ENCODE peak calls at places on chromosomes 12 and 14, in six cellular contexts. O is NCI-H460; H is ELR; D is substantia nigra; U is naive thymus-derived CD4-positive, alpha-beta T cell; X is uterus. V is an unnamed sample.

GRCh38 chr12:107111314-107111713 is 18.0 kb upstream of the CRY1 start:
- DNase-seq in X (no peak), D (no peak), U (no peak), H (no peak), O (no peak), V (no peak)

GRCh38 chr14:85195872-85196477 is 334.0 kb upstream of the FLRT2 start:
- DNase-seq in O (peak), H (peak), D (no peak), X (no peak), U (no peak), V (no peak)

GRCh38 chr12:89160716-89161123 is 191.6 kb downstream of the DUSP6 start:
- DNase-seq in X (peak), D (no peak), U (peak), H (peak), O (no peak), V (no peak)

GRCh38 chr12:58081488-58081887 is 140.1 kb downstream of the ATP23 start:
- DNase-seq in O (no peak), U (no peak), H (no peak), X (no peak), D (no peak), V (no peak)

GRCh38 chr12:6735448-6736191 is 11.8 kb downstream of the COPS7A start:
- DNase-seq in D (peak), H (peak), U (no peak), X (peak), O (peak), V (peak)

GRCh38 chr14:65164068-65164824 is 61.9 kb upstream of the MAX start:
- DNase-seq in D (no peak), H (peak), X (no peak), O (peak), U (no peak), V (no peak)

GRCh38 chr12:1457901-1458300 is 136.5 kb downstream of the FBXL14 start:
- DNase-seq in O (no peak), D (no peak), H (peak), X (no peak), U (no peak), V (no peak)

GRCh38 chr12:125332900-125333299 is 267.7 kb downstream of the AACS start:
- DNase-seq in O (no peak), U (no peak), D (no peak), X (no peak), H (no peak), V (no peak)

GRCh38 chr14:82398313-82398712 is 864.7 kb upstream of the SEL1L start:
- DNase-seq in X (no peak), D (no peak), O (no peak), U (no peak), H (no peak), V (no peak)

GRCh38 chr12:915090-915489 is 34.4 kb downstream of the RAD52 start:
- DNase-seq in O (no peak), D (no peak), H (peak), X (no peak), U (no peak), V (no peak)

GRCh38 chr12:115232455-115233156 is 548.6 kb upstream of the TBX3 start:
- DNase-seq in O (no peak), U (no peak), D (no peak), X (no peak), H (peak), V (no peak)

GRCh38 chr12:13362260-13362841 is 165.8 kb downstream of the EMP1 start:
- DNase-seq in H (peak), U (no peak), O (peak), X (no peak), D (peak), V (peak)

GRCh38 chr14:103834956-103835355 is 12.4 kb downstream of the PPP1R13B start:
- DNase-seq in O (no peak), X (no peak), D (no peak), H (no peak), U (no peak), V (no peak)

GRCh38 chr12:27107976-27108375 is 25.6 kb upstream of the C12orf71 start:
- DNase-seq in D (no peak), U (no peak), H (no peak), O (no peak), X (no peak), V (no peak)

GRCh38 chr14:104393898-104394605 is 185.5 kb upstream of the C14orf180 start:
- DNase-seq in D (no peak), O (no peak), H (no peak), U (peak), X (peak), V (no peak)

GRCh38 chr12:113071063-113071426 is 14.5 kb downstream of the DTX1 start:
- DNase-seq in D (no peak), X (no peak), H (no peak), O (no peak), U (no peak), V (no peak)

GRCh38 chr14:58887931-58888330 is 250.2 kb downstream of the DACT1 start:
- DNase-seq in H (no peak), O (no peak), D (no peak), U (no peak), X (no peak), V (no peak)

GRCh38 chr14:75254901-75255300 is 23.7 kb upstream of the FOS start:
- DNase-seq in H (no peak), D (no peak), U (no peak), X (no peak), O (no peak), V (no peak)

GRCh38 chr14:24298892-24299254 is 707 bp downstream of the DHRS1 start:
- DNase-seq in H (peak), D (no peak), U (no peak), X (no peak), O (peak), V (no peak)

GRCh38 chr12:100348657-100349454 is 8.0 kb upstream of the SLC17A8 start:
- DNase-seq in H (peak), D (no peak), O (peak), U (no peak), X (no peak), V (no peak)

V was measured in occipital lobe.